ENCODE peak calls at places on chromosome 1, in ten cellular contexts. Q is CD4-positive, alpha-beta T cell; M is tibial artery; H is transverse colon; D is foreskin fibroblast; W is HCT116; J is stomach; G is pancreas; P is uterus; C is left ventricle myocardium inferior. S is an unnamed sample.
A peak's percentile ranks its signal among the peaks of the same experiment; 100 is the strongest.

GRCh38 chr1:203451849-203452784 is 23.5 kb upstream of the PRELP start:
- DNase-seq in H (no peak), G (no peak), P (no peak), J (no peak), C (no peak), M (no peak), W (no peak), Q (no peak), D (no peak), S (no peak)

GRCh38 chr1:8379513-8380186 is 61.7 kb downstream of the SLC45A1 start:
- DNase-seq in Q (no peak), C (no peak), G (no peak), D (no peak), P (no peak), W (no peak), H (no peak), J (no peak), M (no peak), S (no peak)

GRCh38 chr1:110155878-110156522 is 5.7 kb downstream of the SLC6A17 start:
- DNase-seq in J (peak; percentile 65), G (peak; percentile 53), H (peak; percentile 48), W (no peak), P (peak; percentile 45), D (peak; percentile 50), Q (peak; percentile 18), M (peak; percentile 43), C (peak; percentile 61), S (no peak)

GRCh38 chr1:15739745-15740144 is 2.6 kb upstream of the TMEM82 start:
- DNase-seq in W (no peak), H (no peak), C (no peak), D (no peak), M (no peak), J (no peak), G (no peak), P (peak; percentile 12), Q (no peak), S (no peak)

GRCh38 chr1:11707621-11708276 is 16.2 kb downstream of the DRAXIN start:
- DNase-seq in D (no peak), G (peak; percentile 75), C (peak; percentile 78), W (no peak), P (no peak), Q (no peak), J (peak; percentile 85), M (peak; percentile 29), H (peak; percentile 28), S (no peak)

GRCh38 chr1:182281541-182281940 is 110.0 kb downstream of the GLUL start:
- DNase-seq in H (no peak), Q (no peak), P (no peak), G (no peak), M (no peak), C (peak; percentile 22), J (no peak), W (no peak), D (no peak), S (no peak)

GRCh38 chr1:56577859-56578663 is 1.3 kb downstream of the PLPP3 start:
- DNase-seq in M (peak; percentile 51), C (peak; percentile 46), Q (no peak), J (peak; percentile 84), P (peak; percentile 48), D (peak; percentile 43), W (no peak), G (peak; percentile 68), H (peak; percentile 68), S (peak; percentile 31)

GRCh38 chr1:22709891-22710687 is 550 bp upstream of the EPHB2 start:
- DNase-seq in Q (no peak), W (no peak), P (peak; percentile 74), H (peak; percentile 66), G (peak; percentile 52), D (peak; percentile 59), M (peak; percentile 60), C (peak; percentile 65), J (no peak), S (peak; percentile 71)

GRCh38 chr1:206890690-206891089 is 6.6 kb upstream of the IL24 start:
- DNase-seq in C (no peak), Q (no peak), H (peak; percentile 33), D (no peak), J (no peak), M (no peak), G (no peak), W (no peak), P (no peak), S (peak; percentile 68)

GRCh38 chr1:33895396-33895795 is 31.5 kb downstream of the HMGB4 start:
- DNase-seq in J (no peak), H (no peak), M (no peak), G (no peak), D (no peak), Q (no peak), C (no peak), P (no peak), W (no peak), S (no peak)

GRCh38 chr1:213374369-213374768 is 323.3 kb downstream of the RPS6KC1 start:
- DNase-seq in Q (peak; percentile 38), M (peak; percentile 46), W (peak; percentile 40), H (peak; percentile 59), P (no peak), G (peak; percentile 57), J (peak; percentile 54), D (peak; percentile 4), C (peak; percentile 43), S (peak; percentile 17)

GRCh38 chr1:210464519-210465039 is 135.9 kb downstream of the HHAT start:
- DNase-seq in H (no peak), D (no peak), C (no peak), G (no peak), W (no peak), Q (no peak), J (peak; percentile 66), M (no peak), P (peak; percentile 24), S (no peak)

GRCh38 chr1:44534771-44535170 is 129.7 kb downstream of the RNF220 start:
- DNase-seq in C (no peak), J (no peak), H (no peak), P (no peak), Q (no peak), G (no peak), M (no peak), W (no peak), D (no peak), S (no peak)
- TF ChIP-seq CTCF in C (no peak), J (no peak), H (no peak), P (no peak), Q (no peak), G (no peak), M (no peak), W (no peak), D (no peak), S (no peak)

DNA sequence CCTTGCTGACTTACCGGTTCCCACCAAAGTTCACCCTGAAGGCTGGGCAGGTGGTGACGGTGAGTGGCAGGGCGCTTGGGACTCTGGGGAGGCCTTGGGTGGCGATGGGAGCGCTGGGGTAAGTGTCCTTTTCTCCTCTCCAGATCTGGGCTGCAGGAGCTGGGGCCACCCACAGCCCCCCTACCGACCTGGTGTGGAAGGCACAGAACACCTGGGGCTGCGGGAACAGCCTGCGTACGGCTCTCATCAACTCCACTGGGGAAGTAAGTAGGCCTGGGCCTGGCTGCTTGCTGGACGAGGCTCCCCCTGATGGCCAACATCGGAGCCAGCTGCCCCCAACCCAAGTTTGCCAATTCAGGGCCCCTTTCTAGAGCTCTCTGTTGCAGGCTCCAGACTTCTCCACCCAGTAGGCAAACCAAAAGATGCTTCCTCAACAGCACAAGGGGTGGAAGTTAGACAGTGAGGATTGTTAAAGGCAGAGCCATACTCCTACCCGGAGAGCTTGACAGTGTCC is 16.4 kb upstream of the SEMA4A start:
- DNase-seq in W (no peak), J (no peak), G (no peak), M (no peak), D (no peak), C (no peak), P (no peak), H (no peak), Q (no peak), S (no peak)
- TF ChIP-seq CTCF in W (no peak), J (no peak), G (no peak), M (no peak), D (peak; percentile 9), C (no peak), P (no peak), H (no peak), Q (no peak), S (no peak)

GRCh38 chr1:160876311-160876710 is 8.7 kb downstream of the ITLN1 start:
- DNase-seq in P (no peak), H (no peak), G (no peak), W (no peak), Q (no peak), J (no peak), D (no peak), C (no peak), M (no peak), S (no peak)

GRCh38 chr1:160874935-160875334 is 10.0 kb downstream of the ITLN1 start:
- DNase-seq in M (no peak), G (no peak), P (no peak), J (no peak), W (no peak), D (no peak), H (no peak), Q (no peak), C (no peak), S (no peak)

GRCh38 chr1:160879056-160879455 is 5.9 kb downstream of the ITLN1 start:
- DNase-seq in W (no peak), D (no peak), C (no peak), Q (no peak), J (no peak), M (no peak), P (no peak), G (no peak), H (no peak), S (no peak)

GRCh38 chr1:160877221-160877620 is 7.8 kb downstream of the ITLN1 start:
- DNase-seq in H (no peak), G (no peak), P (no peak), C (no peak), Q (no peak), M (no peak), W (no peak), J (no peak), D (no peak), S (no peak)
- TF ChIP-seq CTCF in H (no peak), G (no peak), P (no peak), C (peak; percentile 13), Q (peak; percentile 63), M (no peak), W (peak; percentile 11), J (no peak), D (no peak), S (peak; percentile 23)

GRCh38 chr1:19154876-19155275 is 55.2 kb downstream of the UBR4 start:
- DNase-seq in G (no peak), H (peak; percentile 47), W (no peak), M (no peak), P (no peak), Q (no peak), C (no peak), D (no peak), J (no peak), S (no peak)

GRCh38 chr1:19151537-19151936 is 58.5 kb downstream of the UBR4 start:
- DNase-seq in Q (no peak), P (no peak), D (no peak), J (no peak), C (no peak), H (no peak), M (no peak), W (no peak), G (no peak), S (no peak)

GRCh38 chr1:19156676-19157075 is 53.4 kb downstream of the UBR4 start:
- DNase-seq in G (no peak), D (no peak), C (peak; percentile 29), Q (no peak), W (no peak), M (peak; percentile 40), H (peak; percentile 87), J (peak; percentile 75), P (no peak), S (no peak)

GRCh38 chr1:19149736-19150135 is 60.3 kb downstream of the UBR4 start:
- DNase-seq in H (no peak), W (no peak), C (no peak), M (no peak), Q (no peak), P (no peak), G (no peak), J (no peak), D (no peak), S (no peak)

GRCh38 chr1:19153169-19153568 is 56.9 kb downstream of the UBR4 start:
- DNase-seq in W (no peak), H (no peak), G (no peak), M (no peak), Q (no peak), J (no peak), C (no peak), P (no peak), D (no peak), S (no peak)
- TF ChIP-seq CTCF in W (no peak), H (no peak), G (no peak), M (no peak), Q (no peak), J (no peak), C (no peak), P (no peak), D (no peak), S (no peak)